ENCODE peak calls at places on chromosomes 1 and 21, in seven cellular contexts. H, W, N, I, A, Q and F are unnamed samples.

GRCh38 chr1:156167536-156167935 is 14.2 kb downstream of the SEMA4A start:
- DNase-seq in H (no peak), W (no peak), N (no peak), I (no peak), A (no peak), Q (no peak), F (no peak)

GRCh38 chr1:40003156-40004093 is 37.1 kb upstream of the CAP1 start:
- DNase-seq in H (no peak), W (no peak), N (peak; percentile 56), I (no peak), A (no peak), Q (no peak), F (no peak)

GRCh38 chr1:182739545-182739944 is 50.0 kb upstream of the NPL start:
- DNase-seq in H (no peak), W (no peak), N (no peak), I (no peak), A (no peak), Q (no peak), F (no peak)

GRCh38 chr1:17790383-17791054 is 35.4 kb downstream of the ACTL8 start:
- DNase-seq in H (no peak), W (no peak), N (no peak), I (no peak), A (no peak), Q (no peak), F (no peak)

GRCh38 chr1:170872663-170873062 is 62.7 kb upstream of the MROH9 start:
- DNase-seq in H (no peak), W (no peak), N (no peak), I (no peak), A (no peak), Q (no peak), F (no peak)

GRCh38 chr1:203250936-203251335 is 21.5 kb upstream of the CHIT1 start:
- DNase-seq in H (no peak), W (no peak), N (no peak), I (no peak), A (no peak), Q (no peak), F (no peak)

GRCh38 chr1:151556052-151556451 is 15.9 kb downstream of the TUFT1 start:
- DNase-seq in H (no peak), W (no peak), N (no peak), I (no peak), A (no peak), Q (no peak), F (no peak)

GRCh38 chr1:28112388-28113311 is 24.2 kb upstream of the EYA3 start:
- DNase-seq in H (no peak), W (no peak), N (peak; percentile 38), I (no peak), A (no peak), Q (no peak), F (no peak)

GRCh38 chr1:53521900-53522552 is 62.8 kb downstream of the DMRTB1 start:
- DNase-seq in H (no peak), W (no peak), N (no peak), I (no peak), A (no peak), Q (no peak), F (no peak)

GRCh38 chr1:83060216-83060615 is 938.7 kb downstream of the TTLL7 start:
- DNase-seq in H (no peak), W (no peak), N (no peak), I (no peak), A (no peak), Q (no peak), F (no peak)

GRCh38 chr1:25773441-25774125 is 26.4 kb upstream of the SELENON start:
- DNase-seq in H (no peak), W (no peak), N (no peak), I (no peak), A (no peak), Q (no peak), F (no peak)

GRCh38 chr1:156886583-156887302 is 6.8 kb upstream of the PEAR1 start:
- DNase-seq in H (no peak), W (no peak), N (no peak), I (no peak), A (no peak), Q (no peak), F (no peak)

DNA sequence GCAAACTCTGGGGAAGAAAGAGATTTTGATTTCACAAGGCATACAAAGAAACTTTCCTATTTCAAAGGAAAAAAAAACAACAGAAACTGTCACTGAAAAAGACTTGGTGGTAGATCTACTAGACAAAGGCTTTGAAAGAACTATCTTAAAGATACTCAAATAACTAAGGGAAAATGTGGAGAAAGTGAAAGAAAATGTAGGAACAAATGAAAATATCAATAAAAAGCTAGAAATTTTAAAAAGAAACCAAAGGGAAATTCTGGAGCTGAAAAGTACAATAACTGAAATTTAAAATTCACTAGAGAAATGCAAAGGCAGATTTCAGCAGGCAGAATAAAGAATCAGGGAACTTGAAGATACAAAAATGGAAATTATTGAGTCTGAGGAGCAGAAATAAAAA is 6.2 kb downstream of the COL6A2 start:
- DNase-seq in H (no peak), W (no peak), N (no peak), I (no peak), A (no peak), Q (no peak), F (no peak)
- H3K9me3 ChIP-seq in H (peaks cover 5% of the 10 kb centered on the region), W (peaks cover 19% of the 10 kb centered on the region), N (peaks cover 7% of the 10 kb centered on the region), I (peaks cover 3% of the 10 kb centered on the region), A (no peaks in the 10 kb centered on the region), Q (peaks cover 41% of the 10 kb centered on the region), F (peaks cover 9% of the 10 kb centered on the region)

GRCh38 chr1:49397086-49397485 is 620.4 kb upstream of the BEND5 start:
- DNase-seq in H (no peak), W (no peak), N (no peak), I (no peak), A (no peak), Q (no peak), F (no peak)
- H3K9me3 ChIP-seq in H (no peaks in the 10 kb centered on the region), W (no peaks in the 10 kb centered on the region), N (no peaks in the 10 kb centered on the region), I (no peaks in the 10 kb centered on the region), A (no peaks in the 10 kb centered on the region), Q (peaks cover 13% of the 10 kb centered on the region), F (no peaks in the 10 kb centered on the region)

GRCh38 chr1:4212796-4213195 is 312.7 kb upstream of the C1orf174 start:
- DNase-seq in H (no peak), W (no peak), N (no peak), I (no peak), A (no peak), Q (no peak), F (no peak)

GRCh38 chr1:4215391-4215790 is 315.3 kb upstream of the C1orf174 start:
- DNase-seq in H (no peak), W (no peak), N (no peak), I (no peak), A (no peak), Q (peak; percentile 5), F (no peak)

GRCh38 chr1:4213599-4213998 is 313.5 kb upstream of the C1orf174 start:
- DNase-seq in H (no peak), W (no peak), N (no peak), I (no peak), A (no peak), Q (no peak), F (no peak)

GRCh38 chr1:4216231-4216630 is 316.2 kb upstream of the C1orf174 start:
- DNase-seq in H (no peak), W (no peak), N (no peak), I (no peak), A (no peak), Q (no peak), F (no peak)

DNA sequence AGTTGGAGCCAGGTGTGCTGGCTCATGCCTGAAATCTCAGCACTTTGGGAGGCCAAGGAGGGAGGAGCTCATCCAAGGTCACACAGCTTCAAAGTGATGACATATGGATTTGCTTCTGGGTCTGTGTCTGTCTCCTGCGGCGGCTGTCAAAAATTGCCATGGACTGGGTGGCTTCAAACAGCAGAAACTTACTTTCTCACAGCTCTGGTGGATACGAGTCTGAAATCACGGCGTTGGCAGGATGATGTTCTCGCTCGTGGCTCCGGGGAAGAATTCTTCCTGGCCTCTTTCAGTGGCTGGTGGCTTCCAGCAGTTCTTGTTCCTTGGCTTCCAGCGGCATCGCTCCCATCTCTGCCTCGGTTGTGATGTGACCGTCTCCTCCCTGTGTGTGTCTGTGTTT is 314.8 kb upstream of the C1orf174 start:
- DNase-seq in H (no peak), W (no peak), N (no peak), I (no peak), A (no peak), Q (peak; percentile 3), F (no peak)
- H3K9me3 ChIP-seq in H (no peaks in the 10 kb centered on the region), W (no peaks in the 10 kb centered on the region), N (no peaks in the 10 kb centered on the region), I (no peaks in the 10 kb centered on the region), A (no peaks in the 10 kb centered on the region), Q (no peaks in the 10 kb centered on the region), F (no peaks in the 10 kb centered on the region)

GRCh38 chr1:3029991-3030662 is 8.9 kb downstream of the ACTRT2 start:
- DNase-seq in H (peak; percentile 56), W (peak; percentile 44), N (no peak), I (no peak), A (no peak), Q (peak; percentile 17), F (no peak)
- H3K9me3 ChIP-seq in H (no peaks in the 10 kb centered on the region), W (no peaks in the 10 kb centered on the region), N (no peaks in the 10 kb centered on the region), I (no peaks in the 10 kb centered on the region), A (no peaks in the 10 kb centered on the region), Q (no peaks in the 10 kb centered on the region), F (no peaks in the 10 kb centered on the region)

DNA sequence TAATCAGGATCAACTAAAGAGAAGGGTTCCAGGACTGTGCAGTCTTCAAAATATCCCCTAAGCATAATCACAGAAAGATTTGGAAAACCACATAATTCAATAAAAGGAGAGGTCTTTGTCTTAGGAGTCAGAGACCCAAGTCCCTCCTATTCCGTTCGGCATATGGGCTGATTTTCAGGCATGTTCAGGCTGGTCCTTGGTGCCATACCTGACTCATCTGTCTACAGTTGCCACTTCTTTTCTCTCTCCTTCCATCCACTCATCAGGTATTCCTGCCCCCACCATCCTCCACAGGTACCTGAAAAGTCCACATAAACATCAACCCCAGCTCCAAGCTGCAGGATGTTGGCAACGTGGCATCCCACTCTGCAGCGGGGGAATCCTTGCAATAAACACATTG is 29.7 kb upstream of the RPL11 start:
- DNase-seq in H (no peak), W (no peak), N (no peak), I (no peak), A (no peak), Q (no peak), F (no peak)
- H3K9me3 ChIP-seq in H (no peaks in the 10 kb centered on the region), W (no peaks in the 10 kb centered on the region), N (no peaks in the 10 kb centered on the region), I (no peaks in the 10 kb centered on the region), A (no peaks in the 10 kb centered on the region), Q (no peaks in the 10 kb centered on the region), F (no peaks in the 10 kb centered on the region)